ENCODE peak calls at places on chromosomes 16 and 17, in five cellular contexts. M is fibroblast of mammary gland, W is RWPE2, G is upper lobe of right lung, A is fibroblast of the aortic adventitia. D is an unnamed sample.

GRCh38 chr16:68287276-68288251 is 23.2 kb downstream of the SLC7A6OS start:
- DNase-seq in M (peak), W (no peak), G (no peak), A (peak), D (peak)

GRCh38 chr16:57318240-57318970 is 33.9 kb upstream of the PLLP start:
- DNase-seq in M (no peak), W (no peak), G (no peak), A (peak), D (no peak)

GRCh38 chr16:67252806-67253497 is 4.2 kb downstream of the SLC9A5 start:
- DNase-seq in M (no peak), W (no peak), G (no peak), A (no peak), D (no peak)

GRCh38 chr16:71709231-71709781 is 15.2 kb downstream of the PHLPP2 start:
- DNase-seq in M (peak), W (no peak), G (no peak), A (peak), D (no peak)

GRCh38 chr16:57128787-57129389 is 36.5 kb downstream of the CPNE2 start:
- DNase-seq in M (no peak), W (no peak), G (no peak), A (no peak), D (no peak)

GRCh38 chr16:57395026-57395425 is 9.5 kb upstream of the CCL17 start:
- DNase-seq in M (no peak), W (no peak), G (no peak), A (no peak), D (no peak)

GRCh38 chr16:49857423-49858181 is 1.7 kb upstream of the ZNF423 start:
- DNase-seq in M (peak), W (no peak), G (peak), A (peak), D (no peak)

GRCh38 chr16:72848045-72848410 is 199.9 kb downstream of the ZFHX3 start:
- DNase-seq in M (no peak), W (no peak), G (no peak), A (no peak), D (no peak)

GRCh38 chr16:14629612-14629918 is 495 bp downstream of the PARN start:
- DNase-seq in M (no peak), W (no peak), G (no peak), A (no peak), D (no peak)

GRCh38 chr17:38871247-38871991 is 1.6 kb downstream of the LASP1 start:
- DNase-seq in M (peak), W (peak), G (peak), A (peak), D (no peak)

GRCh38 chr16:66604376-66605176 is at the start of gene CMTM3:
- DNase-seq in M (peak), W (no peak), G (peak), A (peak), D (no peak)

GRCh38 chr17:74599531-74599939 is 7.5 kb upstream of the CD300LD start:
- DNase-seq in M (no peak), W (no peak), G (no peak), A (no peak), D (no peak)

GRCh38 chr17:65388911-65389310 is 172.5 kb downstream of the AXIN2 start:
- DNase-seq in M (peak), W (no peak), G (no peak), A (peak), D (peak)

GRCh38 chr16:16120382-16121184 is 102.7 kb downstream of the ABCC6 start:
- DNase-seq in M (no peak), W (no peak), G (peak), A (peak), D (no peak)

GRCh38 chr16:30183961-30184429 is 593 bp downstream of the CORO1A start:
- DNase-seq in M (no peak), W (no peak), G (peak), A (no peak), D (no peak)

GRCh38 chr16:29745126-29745852 is 501 bp downstream of the C16orf54 start:
- DNase-seq in M (no peak), W (no peak), G (peak), A (no peak), D (no peak)

GRCh38 chr17:7836596-7837374 is 2.8 kb downstream of the KDM6B start:
- DNase-seq in M (peak), W (no peak), G (peak), A (peak), D (peak)

GRCh38 chr17:48579738-48580543 is 1.8 kb upstream of the HOXB4 start:
- DNase-seq in M (no peak), W (no peak), G (no peak), A (peak), D (no peak)
- H3K4me3 ChIP-seq in M (peak), W (no peak), G (peak), A (peak), D (no peak)

GRCh38 chr17:70168044-70168978 is 1.0 kb upstream of the KCNJ2 start:
- DNase-seq in M (peak), W (no peak), G (peak), A (peak), D (peak)

GRCh38 chr17:70171159-70171558 is 1.8 kb downstream of the KCNJ2 start:
- DNase-seq in M (no peak), W (no peak), G (no peak), A (no peak), D (no peak)

GRCh38 chr17:70166571-70166970 is 2.8 kb upstream of the KCNJ2 start:
- DNase-seq in M (no peak), W (no peak), G (no peak), A (no peak), D (no peak)

GRCh38 chr17:70169707-70170597 is 620 bp downstream of the KCNJ2 start:
- DNase-seq in M (peak), W (no peak), G (no peak), A (peak), D (no peak)

GRCh38 chr17:70168979-70169706 is at the start of gene KCNJ2:
- DNase-seq in M (peak), W (peak), G (peak), A (peak), D (no peak)
- TF ChIP-seq CTCF in M (no peak), W (no peak), G (no peak), A (no peak), D (no peak)

DNA sequence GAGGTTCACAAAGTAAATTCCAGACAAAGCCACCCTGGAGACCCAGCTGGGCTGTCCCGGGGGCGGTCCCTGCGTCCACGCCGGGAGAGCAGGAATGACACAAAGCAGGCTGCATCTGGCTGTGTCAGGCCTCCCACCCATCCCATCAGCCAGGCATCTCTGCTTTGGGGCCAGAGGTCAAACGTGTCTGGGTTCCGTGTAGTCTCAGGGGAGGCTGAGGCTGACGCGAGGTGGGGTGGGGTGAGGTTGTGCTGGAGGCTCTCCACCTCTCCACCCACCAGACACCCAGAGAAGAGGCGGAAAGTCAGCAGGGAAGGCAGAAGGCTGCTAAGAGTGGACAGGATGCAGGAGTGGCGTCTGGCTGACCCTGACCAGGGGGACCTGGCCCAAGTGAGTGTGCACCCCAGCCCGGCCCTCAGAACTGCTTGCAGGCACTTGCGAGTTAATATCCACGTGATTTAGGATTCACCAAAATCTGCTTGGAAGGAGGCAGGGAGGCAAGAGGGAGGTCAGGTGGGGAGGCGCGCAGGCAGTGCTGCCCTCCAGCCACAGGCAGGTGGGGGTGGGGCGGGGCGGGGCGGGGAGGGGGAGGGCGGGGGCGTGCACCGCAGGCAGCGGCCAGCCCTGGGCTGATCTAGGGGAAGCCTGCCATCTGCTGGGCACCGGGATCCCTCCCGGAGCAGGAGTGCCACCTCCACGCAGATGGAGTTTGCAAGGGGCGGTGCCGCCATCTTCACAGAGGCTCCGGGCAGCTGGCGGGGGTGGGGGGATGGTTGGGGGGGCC is 44.3 kb downstream of the TBC1D16 start:
- DNase-seq in M (peak), W (peak), G (peak), A (peak), D (no peak)
- H3K4me3 ChIP-seq in M (no peak), W (peak), G (peak), A (peak), D (no peak)

GRCh38 chr16:64012166-64012565 is 1109.7 kb downstream of the CDH11 start:
- DNase-seq in M (peak), W (no peak), G (no peak), A (peak), D (no peak)

GRCh38 chr16:64011650-64012049 is 1110.2 kb downstream of the CDH11 start:
- DNase-seq in M (no peak), W (no peak), G (no peak), A (no peak), D (no peak)

GRCh38 chr16:64008131-64008530 is 1113.7 kb downstream of the CDH11 start:
- DNase-seq in M (no peak), W (no peak), G (no peak), A (peak), D (no peak)
- TF ChIP-seq CTCF in M (peak), W (no peak), G (no peak), A (no peak), D (no peak)

GRCh38 chr17:77893144-77894044 is 65.1 kb upstream of the TNRC6C start:
- DNase-seq in M (no peak), W (peak), G (peak), A (no peak), D (no peak)

GRCh38 chr17:77892469-77893143 is 65.9 kb upstream of the TNRC6C start:
- DNase-seq in M (no peak), W (peak), G (peak), A (no peak), D (no peak)

GRCh38 chr17:77891602-77892001 is 66.9 kb upstream of the TNRC6C start:
- DNase-seq in M (no peak), W (peak), G (peak), A (no peak), D (no peak)

GRCh38 chr17:77892031-77892430 is 66.5 kb upstream of the TNRC6C start:
- DNase-seq in M (no peak), W (peak), G (peak), A (no peak), D (no peak)

GRCh38 chr17:77894126-77894956 is 64.2 kb upstream of the TNRC6C start:
- DNase-seq in M (no peak), W (peak), G (peak), A (no peak), D (no peak)
- H3K4me3 ChIP-seq in M (no peak), W (no peak), G (no peak), A (no peak), D (no peak)